ENCODE peak calls at places on chromosome 22, in four cellular contexts. V is esophagus muscularis mucosa, B is astrocyte, A is body of pancreas. P is an unnamed sample.

GRCh38 chr22:22769434-22770279 is 118.0 kb upstream of the IGLL5 start:
- DNase-seq in V (no peak), B (no peak), A (no peak), P (no peak)

GRCh38 chr22:44497218-44497903 is 672 bp downstream of the RTL6 start:
- DNase-seq in V (peak; percentile 81), B (no peak), A (peak; percentile 25), P (no peak)

GRCh38 chr22:50302041-50302541 is 5.4 kb downstream of the PLXNB2 start:
- DNase-seq in V (no peak), B (no peak), A (no peak), P (no peak)

GRCh38 chr22:48089601-48090331 is 1327.3 kb downstream of the TBC1D22A start:
- DNase-seq in V (no peak), B (no peak), A (peak; percentile 26), P (peak; percentile 68)

GRCh38 chr22:40928657-40929056 is 22.5 kb upstream of the RBX1 start:
- DNase-seq in V (no peak), B (no peak), A (no peak), P (no peak)

GRCh38 chr22:37713761-37714160 is 16.9 kb downstream of the TRIOBP start:
- DNase-seq in V (no peak), B (no peak), A (no peak), P (no peak)

GRCh38 chr22:41619979-41620645 is 731 bp downstream of the DESI1 start:
- DNase-seq in V (no peak), B (no peak), A (peak; percentile 45), P (peak; percentile 38)

GRCh38 chr22:44425356-44425755 is 72.7 kb downstream of the RTL6 start:
- DNase-seq in V (no peak), B (no peak), A (no peak), P (no peak)

GRCh38 chr22:49946612-49947295 is 13.8 kb upstream of the PIM3 start:
- DNase-seq in V (no peak), B (no peak), A (peak; percentile 37), P (no peak)

GRCh38 chr22:21445437-21446127 is 21.6 kb upstream of the TMEM191C start:
- DNase-seq in V (no peak), B (no peak), A (no peak), P (peak; percentile 2)

GRCh38 chr22:45341503-45341902 is 31.8 kb downstream of the FAM118A start:
- DNase-seq in V (no peak), B (no peak), A (no peak), P (no peak)

GRCh38 chr22:32596471-32596870 is 121.9 kb downstream of the FBXO7 start:
- DNase-seq in V (no peak), B (no peak), A (no peak), P (no peak)

GRCh38 chr22:29457730-29458129 is 19.3 kb downstream of the RFPL1 start:
- DNase-seq in V (no peak), B (peak; percentile 31), A (no peak), P (no peak)

GRCh38 chr22:39128508-39128907 is 24.0 kb downstream of the CBX7 start:
- DNase-seq in V (no peak), B (no peak), A (peak; percentile 16), P (no peak)

GRCh38 chr22:33919591-33920501 is at the start of gene LARGE1:
- DNase-seq in V (peak; percentile 92), B (no peak), A (peak; percentile 65), P (peak; percentile 13)

GRCh38 chr22:21634844-21635243 is 2.3 kb downstream of the CCDC116 start:
- DNase-seq in V (no peak), B (no peak), A (no peak), P (no peak)

GRCh38 chr22:49367016-49367697 is 460.5 kb downstream of the BRD1 start:
- DNase-seq in V (no peak), B (no peak), A (no peak), P (no peak)

GRCh38 chr22:23576681-23577080 is 3.4 kb downstream of the IGLL1 start:
- DNase-seq in V (no peak), B (no peak), A (no peak), P (no peak)

GRCh38 chr22:39017596-39018365 is 3.1 kb upstream of the APOBEC3D start:
- DNase-seq in V (no peak), B (no peak), A (no peak), P (no peak)

GRCh38 chr22:23777776-23778575 is 5.3 kb downstream of the MMP11 start:
- DNase-seq in V (no peak), B (no peak), A (no peak), P (no peak)

GRCh38 chr22:39530136-39530535 is 2.4 kb downstream of the RPS19BP1 start:
- DNase-seq in V (no peak), B (no peak), A (no peak), P (no peak)

GRCh38 chr22:25100972-25101371 is 98.7 kb upstream of the CRYBB3 start:
- DNase-seq in V (no peak), B (no peak), A (no peak), P (no peak)
- H3K4me3 ChIP-seq in V (no peak overlapping the region), B (no peak overlapping the region), A (no peak overlapping the region), P (no peak overlapping the region)

GRCh38 chr22:17835256-17835655 is 61.0 kb upstream of the BID start:
- DNase-seq in V (no peak), B (no peak), A (no peak), P (no peak)
- H3K4me1 ChIP-seq in V (peaks cover 78% of the 10 kb centered on the region), B (no peaks in the 10 kb centered on the region), A (no peaks in the 10 kb centered on the region), P (no peaks in the 10 kb centered on the region)

GRCh38 chr22:19146215-19146968 is 1.9 kb upstream of the ESS2 start:
- DNase-seq in V (no peak), B (no peak), A (no peak), P (no peak)
- TF ChIP-seq CTCF in V (no peak), B (no peak), A (no peak), P (no peak)

DNA sequence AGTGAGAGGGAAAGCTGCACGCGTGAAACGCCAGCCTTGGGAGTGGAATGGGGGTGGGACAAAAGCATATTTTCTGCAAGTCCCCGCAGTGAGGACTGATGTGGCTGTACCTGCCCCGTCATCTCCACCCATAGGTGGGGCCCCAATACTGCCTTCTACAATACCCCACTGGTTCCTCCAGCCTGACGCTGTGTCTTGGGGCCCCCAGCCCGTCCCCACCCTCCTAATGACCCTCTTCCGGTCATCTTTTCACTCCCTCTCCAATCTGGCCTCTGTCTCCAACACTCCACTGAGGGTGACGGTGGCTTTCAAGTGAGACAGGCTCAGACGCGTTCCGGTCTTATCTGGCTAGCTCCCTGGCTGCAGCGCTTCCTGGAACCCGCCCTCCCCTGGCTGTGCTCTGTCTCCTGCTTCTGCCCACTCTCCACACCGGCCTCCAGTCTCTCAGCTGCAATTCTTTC is 104.2 kb downstream of the MICAL3 start:
- DNase-seq in V (no peak), B (peak; percentile 63), A (peak; percentile 48), P (peak; percentile 87)
- H3K4me3 ChIP-seq in V (no peak overlapping the region), B (no peak overlapping the region), A (no peak overlapping the region), P (peak overlapping the region; percentile 24)

DNA sequence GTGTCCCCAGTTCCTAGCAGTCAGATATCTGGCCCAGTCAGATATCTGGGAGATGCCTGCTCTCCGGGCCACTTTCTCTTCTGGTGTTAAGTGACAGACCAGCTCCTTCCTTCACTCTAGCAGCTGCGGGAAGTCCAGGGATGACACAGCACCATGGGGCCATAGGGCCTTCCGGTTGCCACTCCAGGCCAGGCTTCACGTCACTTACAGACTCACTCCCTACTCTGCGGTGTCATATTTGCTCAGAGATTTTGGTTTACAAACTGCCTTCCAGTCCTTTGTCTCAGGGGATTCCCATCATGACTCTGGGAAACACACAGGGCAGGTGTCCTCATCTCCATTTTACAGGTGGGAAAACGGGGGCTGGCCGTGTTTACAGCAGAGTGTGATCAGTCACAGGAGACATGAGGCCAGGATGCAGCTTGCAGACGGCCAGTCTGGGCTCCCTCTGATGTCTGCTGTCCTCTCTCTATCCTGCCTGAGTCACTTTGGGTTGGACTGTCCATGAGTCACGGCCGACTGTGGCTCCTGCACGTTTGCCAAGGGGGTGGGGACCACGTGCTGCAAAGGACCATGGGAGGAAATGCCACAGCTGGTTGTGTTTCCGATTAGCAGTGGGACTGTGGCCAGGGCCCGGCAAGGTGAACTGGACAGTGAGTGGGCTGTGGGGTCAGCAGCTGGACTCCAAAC is 8.2 kb upstream of the TBC1D22A start:
- DNase-seq in V (peak; percentile 97), B (peak; percentile 97), A (peak; percentile 98), P (peak; percentile 42)
- H3K4me1 ChIP-seq in V (peaks cover 42% of the 10 kb centered on the region), B (peaks cover 30% of the 10 kb centered on the region), A (peaks cover 38% of the 10 kb centered on the region), P (no peaks in the 10 kb centered on the region)

GRCh38 chr22:30637701-30638114 is 2.1 kb downstream of the SLC35E4 start:
- DNase-seq in V (no peak), B (no peak), A (no peak), P (no peak)

GRCh38 chr22:30640361-30640760 is 4.8 kb downstream of the SLC35E4 start:
- DNase-seq in V (no peak), B (no peak), A (no peak), P (no peak)

GRCh38 chr22:30634477-30635233 is 926 bp upstream of the SLC35E4 start:
- DNase-seq in V (peak; percentile 97), B (peak; percentile 74), A (peak; percentile 80), P (peak; percentile 80)

GRCh38 chr22:30635273-30636225 is at the start of gene SLC35E4:
- DNase-seq in V (peak; percentile 97), B (peak; percentile 71), A (peak; percentile 94), P (peak; percentile 93)

DNA sequence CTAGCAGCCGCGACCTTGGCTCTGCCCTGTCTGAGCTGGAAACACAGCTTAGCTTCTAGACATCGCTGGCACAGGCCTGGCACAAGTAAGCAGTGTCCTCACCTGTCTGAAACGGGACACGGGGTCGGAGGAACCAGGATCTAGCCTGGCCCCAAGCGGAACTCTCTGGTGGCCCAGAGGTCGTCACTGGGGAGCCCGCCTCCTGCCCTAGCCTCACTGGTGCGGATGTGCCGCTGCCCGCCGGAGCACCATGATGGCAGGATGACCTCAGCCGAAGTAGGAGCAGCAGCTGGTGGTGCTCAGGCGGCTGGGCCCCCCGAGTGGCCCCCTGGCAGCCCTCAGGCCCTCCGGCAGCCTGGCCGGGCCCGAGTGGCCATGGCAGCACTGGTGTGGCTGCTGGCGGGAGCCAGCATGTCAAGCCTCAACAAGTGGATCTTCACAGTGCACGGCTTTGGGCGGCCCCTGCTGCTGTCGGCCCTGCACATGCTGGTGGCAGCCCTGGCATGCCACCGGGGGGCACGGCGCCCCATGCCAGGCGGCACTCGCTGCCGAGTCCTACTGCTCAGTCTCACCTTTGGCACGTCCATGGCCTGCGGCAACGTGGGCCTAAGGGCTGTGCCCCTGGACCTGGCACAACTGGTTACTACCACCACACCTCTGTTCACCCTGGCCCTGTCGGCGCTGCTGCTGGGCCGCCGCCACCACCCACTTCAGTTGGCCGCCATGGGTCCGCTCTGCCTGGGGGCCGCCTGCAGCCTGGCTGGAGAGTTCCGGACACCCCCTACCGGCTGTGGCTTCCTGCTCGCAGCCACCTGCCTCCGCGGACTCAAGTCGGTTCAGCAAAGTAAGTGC is 871 bp downstream of the SLC35E4 start:
- DNase-seq in V (no peak), B (peak; percentile 6), A (peak; percentile 45), P (peak; percentile 7)
- TF ChIP-seq CTCF in V (no peak), B (no peak), A (no peak), P (no peak)

P was measured in prostate gland.